ENCODE peak calls at places on chromosomes 11 and 22, in four cellular contexts. F, W, C and J are unnamed samples.

GRCh38 chr22:23579870-23580585 is at the start of gene IGLL1:
- DNase-seq in C (no peak), F (no peak), W (no peak), J (no peak)

GRCh38 chr11:125772834-125773505 is 5.7 kb downstream of the PATE2 start:
- DNase-seq in W (no peak), F (peak; percentile 43), C (peak; percentile 42), J (peak; percentile 4)

GRCh38 chr22:41252365-41252764 is 11.6 kb upstream of the CHADL start:
- DNase-seq in F (no peak), W (no peak), C (no peak), J (no peak)

GRCh38 chr11:1103401-1104360 is 29.0 kb downstream of the MUC2 start:
- DNase-seq in F (no peak), C (no peak), W (no peak), J (no peak)

GRCh38 chr11:47376543-47377371 is 1.6 kb downstream of the SPI1 start:
- DNase-seq in C (peak; percentile 22), W (no peak), F (no peak), J (no peak)

GRCh38 chr11:57432714-57433163 is 5.8 kb upstream of the SLC43A3 start:
- DNase-seq in W (no peak), F (peak; percentile 50), C (peak; percentile 93), J (peak; percentile 96)

GRCh38 chr11:122729139-122729538 is 73.6 kb downstream of the UBASH3B start:
- DNase-seq in F (no peak), W (no peak), C (no peak), J (no peak)

GRCh38 chr11:442611-443081 is 835 bp upstream of the ANO9 start:
- DNase-seq in C (no peak), F (no peak), W (no peak), J (no peak)

GRCh38 chr11:121539000-121539399 is 86.2 kb upstream of the SORL1-AS1 start:
- DNase-seq in F (no peak), W (no peak), C (peak; percentile 20), J (no peak)

GRCh38 chr11:76736773-76737495 is 46.2 kb upstream of the TSKU start:
- DNase-seq in C (no peak), W (no peak), F (no peak), J (no peak)

GRCh38 chr11:77548552-77549439 is 41.0 kb upstream of the AQP11 start:
- DNase-seq in W (no peak), F (no peak), C (no peak), J (no peak)

GRCh38 chr11:83193315-83194283 is at the start of gene ANKRD42:
- DNase-seq in C (peak; percentile 95), F (peak; percentile 83), W (peak; percentile 89), J (peak; percentile 96)

GRCh38 chr11:15837901-15838489 is 518.4 kb downstream of the SOX6 start:
- DNase-seq in F (no peak), C (no peak), W (no peak), J (peak; percentile 32)

GRCh38 chr11:46247664-46248063 is 29.8 kb upstream of the CREB3L1 start:
- DNase-seq in C (peak; percentile 68), W (peak; percentile 76), F (no peak), J (peak; percentile 77)

GRCh38 chr11:77522215-77522614 is 48.3 kb upstream of the PAK1 start:
- DNase-seq in C (peak; percentile 15), W (no peak), F (no peak), J (peak; percentile 8)

GRCh38 chr22:37664249-37665101 is 6.0 kb downstream of the PDXP start:
- DNase-seq in W (no peak), F (no peak), C (no peak), J (no peak)

GRCh38 chr11:130070109-130070828 is 575 bp downstream of the APLP2 start:
- DNase-seq in F (no peak), C (no peak), W (no peak), J (peak; percentile 26)
- TF ChIP-seq CTCF in F (peak; percentile 17), C (no peak), W (no peak), J (peak; percentile 1)

GRCh38 chr22:17007257-17007656 is 765 bp downstream of the GAB4 start:
- DNase-seq in W (no peak), C (no peak), F (no peak), J (no peak)
- H3K4me3 ChIP-seq in W (no peak overlapping the region), C (no peak overlapping the region), F (no peak overlapping the region), J (no peak overlapping the region)

DNA sequence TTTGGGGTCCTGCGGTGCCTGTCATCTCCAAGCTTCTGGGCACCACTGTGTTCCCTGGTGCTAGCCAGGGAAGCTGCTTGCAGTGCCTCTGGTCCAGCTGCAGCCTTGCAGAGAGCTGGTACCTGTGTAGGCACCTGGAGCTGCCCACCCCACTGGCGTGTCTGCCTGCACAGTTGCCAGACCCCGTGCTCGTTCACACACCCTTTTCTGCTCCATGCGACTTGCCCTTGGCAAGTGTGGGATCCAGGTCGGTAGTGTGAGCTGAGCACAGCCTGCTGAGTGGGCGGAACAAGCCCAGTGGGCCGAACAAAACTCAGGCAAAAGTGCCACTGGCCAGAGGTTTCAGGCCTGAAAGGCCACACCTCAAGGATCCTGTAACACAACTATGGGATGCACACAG is 146.5 kb upstream of the MTMR2 start:
- DNase-seq in W (no peak), F (no peak), C (no peak), J (no peak)
- TF ChIP-seq CTCF in W (no peak), F (no peak), C (no peak), J (no peak)

DNA sequence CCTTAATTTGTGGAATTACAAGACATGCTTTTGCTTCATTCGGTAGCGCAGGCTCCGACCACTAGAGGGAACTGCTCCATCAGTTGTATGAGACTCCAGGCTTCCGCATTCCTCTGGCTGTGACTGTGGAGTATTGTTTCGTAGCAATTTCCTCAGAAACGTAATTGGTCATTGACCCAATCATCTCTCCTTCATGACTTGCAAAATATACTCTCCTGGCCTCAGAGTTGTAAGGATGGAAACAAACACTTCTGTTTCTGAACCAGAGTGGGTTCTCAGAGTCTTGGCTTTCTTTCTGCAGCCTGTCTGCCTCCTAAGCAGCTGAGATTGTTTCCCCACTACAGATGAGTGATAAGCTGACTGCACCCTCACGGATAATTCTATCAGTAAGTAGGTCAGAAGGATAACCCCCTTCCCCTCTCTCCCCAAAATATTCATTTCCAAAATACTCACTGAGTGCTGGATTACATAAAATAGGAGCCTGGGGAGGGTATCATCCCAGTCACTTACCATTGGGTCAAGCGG is 146.8 kb upstream of the ZC3H12C start:
- DNase-seq in F (peak; percentile 92), C (peak; percentile 98), W (peak; percentile 91), J (peak; percentile 95)
- H3K4me3 ChIP-seq in F (no peak overlapping the region), C (peak overlapping the region; percentile 32), W (peak overlapping the region; percentile 46), J (peak overlapping the region; percentile 41)

GRCh38 chr22:19109198-19110063 is 12.8 kb downstream of the DGCR2 start:
- DNase-seq in F (peak; percentile 60), C (peak; percentile 67), W (no peak), J (peak; percentile 91)

GRCh38 chr22:19113429-19113828 is 8.8 kb downstream of the DGCR2 start:
- DNase-seq in W (no peak), F (no peak), C (no peak), J (no peak)

GRCh38 chr22:19111584-19111983 is 10.6 kb downstream of the DGCR2 start:
- DNase-seq in C (no peak), F (no peak), W (no peak), J (no peak)

GRCh38 chr22:19110064-19110458 is 12.2 kb downstream of the DGCR2 start:
- DNase-seq in W (no peak), F (no peak), C (no peak), J (no peak)

DNA sequence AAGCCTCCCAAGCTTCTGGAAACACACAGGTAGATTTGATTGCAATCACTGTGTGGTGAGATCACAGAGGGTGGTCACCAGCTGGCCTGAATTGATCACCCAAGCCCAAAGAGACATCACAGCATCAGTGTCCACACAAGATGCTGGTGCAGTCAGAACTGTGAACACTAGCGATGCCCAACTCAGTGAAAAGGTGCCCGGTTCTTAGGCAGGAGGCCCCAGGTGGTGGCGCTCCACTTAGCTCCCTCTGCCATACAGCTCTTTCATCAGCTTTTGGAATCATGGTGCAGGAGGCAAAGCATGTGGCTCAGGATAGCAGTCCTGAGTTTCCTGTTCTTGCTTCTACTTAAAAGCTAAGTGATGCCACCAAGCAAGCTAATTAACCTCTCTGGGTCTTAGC is 11.1 kb downstream of the DGCR2 start:
- DNase-seq in W (no peak), C (no peak), F (no peak), J (no peak)
- TF ChIP-seq CTCF in W (no peak), C (no peak), F (no peak), J (no peak)

DNA sequence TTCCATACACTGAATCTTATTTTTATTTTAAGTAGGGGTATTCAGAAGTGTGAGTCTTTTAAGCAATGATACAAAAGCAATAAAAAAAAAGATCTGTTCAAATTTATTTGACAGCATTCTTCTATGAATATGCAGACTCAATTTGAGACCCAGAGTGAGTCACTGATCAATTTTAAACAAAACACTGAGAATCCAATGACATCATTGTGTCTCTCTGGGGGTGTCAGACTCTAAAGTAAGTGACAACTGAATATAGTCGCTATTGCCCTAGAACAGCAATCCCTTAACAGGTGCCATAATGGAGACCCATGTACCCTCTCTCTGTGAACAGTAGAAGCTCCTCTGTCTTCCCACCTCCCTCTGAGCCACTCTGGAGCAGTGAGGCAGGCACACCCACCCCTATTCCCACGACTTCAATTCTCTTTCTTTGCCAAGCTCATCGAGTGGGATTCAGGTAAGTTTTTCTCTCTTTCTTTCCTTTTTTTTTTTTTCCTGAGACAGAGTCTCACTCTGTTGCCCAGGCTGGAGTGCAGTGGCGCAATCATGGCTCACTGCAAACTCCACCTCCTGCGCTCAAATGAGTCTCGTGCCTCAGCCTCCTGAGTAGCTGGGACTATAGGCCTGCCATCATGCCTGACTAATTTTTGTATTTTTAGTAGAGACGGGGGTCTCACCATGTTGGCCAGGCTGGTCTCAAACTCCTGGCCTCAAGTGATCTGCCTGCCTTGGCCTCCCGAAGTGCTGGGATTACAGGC is 5.1 kb upstream of the RPS3 start:
- DNase-seq in F (no peak), W (no peak), C (no peak), J (no peak)
- H3K4me3 ChIP-seq in F (no peak overlapping the region), W (no peak overlapping the region), C (no peak overlapping the region), J (no peak overlapping the region)

GRCh38 chr11:38818720-38819119 is 2220.7 kb upstream of the RAG2 start:
- DNase-seq in W (no peak), C (no peak), F (no peak), J (no peak)

GRCh38 chr11:38819986-38820385 is 2221.9 kb upstream of the RAG2 start:
- DNase-seq in W (no peak), C (no peak), F (no peak), J (peak; percentile 4)

GRCh38 chr11:38824573-38824972 is 2226.5 kb upstream of the RAG2 start:
- DNase-seq in W (no peak), C (no peak), F (no peak), J (peak; percentile 5)
- TF ChIP-seq CTCF in W (peak; percentile 16), C (no peak), F (no peak), J (peak; percentile 38)

DNA sequence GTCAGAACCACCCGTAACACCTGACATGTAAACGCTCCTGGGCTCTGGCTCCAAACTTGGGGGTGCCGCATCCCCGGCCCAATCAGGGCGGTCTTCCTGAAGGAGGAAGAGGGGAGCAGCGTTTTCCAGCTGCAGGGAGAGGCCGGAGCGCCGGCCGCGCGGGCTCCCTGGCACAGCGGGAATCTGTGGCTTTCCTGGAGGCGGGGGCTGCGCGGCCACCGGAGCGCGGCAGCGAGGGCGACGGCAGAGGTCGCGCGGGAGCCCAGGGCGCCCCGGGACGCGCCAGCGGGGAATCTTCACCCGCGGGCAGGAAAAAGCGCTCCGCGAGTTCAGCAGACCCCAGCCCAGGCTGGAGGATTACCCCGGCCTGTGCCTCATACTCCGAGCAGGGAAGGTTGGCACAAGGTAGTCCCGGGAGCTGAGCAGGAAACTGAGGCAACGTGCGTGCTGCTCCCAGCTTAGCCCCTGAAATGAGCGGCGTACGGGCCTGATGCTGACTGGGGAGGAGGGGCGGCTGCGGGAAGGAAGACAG is 600 bp upstream of the ESAM start:
- DNase-seq in W (no peak), F (no peak), C (no peak), J (no peak)
- H3K4me3 ChIP-seq in W (peak overlapping the region; percentile 77), F (peak overlapping the region; percentile 47), C (peak overlapping the region; percentile 32), J (peak overlapping the region; percentile 68)